ENCODE peak calls at places on chromosome 12, in four cellular contexts. One of them, this sample, is unnamed.

GRCh38 chr12:106091421-106091820 is 47.3 kb downstream of the NUAK1 start:
- DNase-seq in HL-60: no peak
- DNase-seq in GM12878: no peak
- DNase-seq in K562: no peak
- DNase-seq in this sample: no peak

GRCh38 chr12:29762637-29763300 is 21.0 kb downstream of the TMTC1 start:
- DNase-seq in HL-60: no peak
- DNase-seq in GM12878: no peak
- DNase-seq in K562: no peak
- DNase-seq in this sample: no peak

GRCh38 chr12:10031771-10032175 is 1.3 kb downstream of the CLEC9A start:
- DNase-seq in HL-60: no peak
- DNase-seq in GM12878: no peak
- DNase-seq in K562: no peak
- DNase-seq in this sample: no peak

GRCh38 chr12:20493924-20494323 is 125.6 kb downstream of the PDE3A start:
- DNase-seq in HL-60: no peak
- DNase-seq in GM12878: no peak
- DNase-seq in K562: no peak
- DNase-seq in this sample: no peak

GRCh38 chr12:59381106-59381505 is 214.7 kb upstream of the SLC16A7 start:
- DNase-seq in HL-60: no peak
- DNase-seq in GM12878: no peak
- DNase-seq in K562: no peak
- DNase-seq in this sample: no peak

GRCh38 chr12:69443916-69444315 is 26.3 kb upstream of the FRS2 start:
- DNase-seq in HL-60: no peak
- DNase-seq in GM12878: no peak
- DNase-seq in K562: no peak
- DNase-seq in this sample: no peak

GRCh38 chr12:77189463-77189862 is 124.1 kb upstream of the E2F7 start:
- DNase-seq in HL-60: no peak
- DNase-seq in GM12878: no peak
- DNase-seq in K562: no peak
- DNase-seq in this sample: no peak

GRCh38 chr12:81167694-81168093 is 89.8 kb downstream of the ACSS3 start:
- DNase-seq in HL-60: no peak
- DNase-seq in GM12878: no peak
- DNase-seq in K562: no peak
- DNase-seq in this sample: no peak

GRCh38 chr12:116066381-116067230 is 210.9 kb downstream of the MED13L start:
- DNase-seq in HL-60: peak; percentile 25
- DNase-seq in GM12878: no peak
- DNase-seq in K562: peak; percentile 69
- DNase-seq in this sample: no peak

GRCh38 chr12:22286569-22286968 is 47.9 kb downstream of the ST8SIA1 start:
- DNase-seq in HL-60: no peak
- DNase-seq in GM12878: no peak
- DNase-seq in K562: no peak
- DNase-seq in this sample: no peak

GRCh38 chr12:58530421-58531067 is 389.8 kb downstream of the LRIG3 start:
- DNase-seq in HL-60: no peak
- DNase-seq in GM12878: no peak
- DNase-seq in K562: no peak
- DNase-seq in this sample: no peak

GRCh38 chr12:11584213-11584855 is 65.1 kb upstream of the ETV6 start:
- DNase-seq in HL-60: no peak
- DNase-seq in GM12878: no peak
- DNase-seq in K562: no peak
- DNase-seq in this sample: no peak

GRCh38 chr12:106753526-106753925 is 21.0 kb upstream of the RIC8B start:
- DNase-seq in HL-60: no peak
- DNase-seq in GM12878: peak; percentile 67
- DNase-seq in K562: no peak
- DNase-seq in this sample: peak; percentile 48

GRCh38 chr12:73308079-73308478 is 1035.9 kb downstream of the TRHDE start:
- DNase-seq in HL-60: no peak
- DNase-seq in GM12878: no peak
- DNase-seq in K562: no peak
- DNase-seq in this sample: no peak

GRCh38 chr12:18462437-18462836 is 201.1 kb downstream of the PIK3C2G start:
- DNase-seq in HL-60: no peak
- DNase-seq in GM12878: no peak
- DNase-seq in K562: no peak
- DNase-seq in this sample: no peak

GRCh38 chr12:3034067-3034750 is 43.0 kb upstream of the TSPAN9 start:
- DNase-seq in HL-60: peak; percentile 13
- DNase-seq in GM12878: no peak
- DNase-seq in K562: peak; percentile 70
- DNase-seq in this sample: peak; percentile 81

GRCh38 chr12:24902521-24903304 is 46.2 kb downstream of the BCAT1 start:
- DNase-seq in HL-60: no peak
- DNase-seq in GM12878: no peak
- DNase-seq in K562: no peak
- DNase-seq in this sample: peak; percentile 40

DNA sequence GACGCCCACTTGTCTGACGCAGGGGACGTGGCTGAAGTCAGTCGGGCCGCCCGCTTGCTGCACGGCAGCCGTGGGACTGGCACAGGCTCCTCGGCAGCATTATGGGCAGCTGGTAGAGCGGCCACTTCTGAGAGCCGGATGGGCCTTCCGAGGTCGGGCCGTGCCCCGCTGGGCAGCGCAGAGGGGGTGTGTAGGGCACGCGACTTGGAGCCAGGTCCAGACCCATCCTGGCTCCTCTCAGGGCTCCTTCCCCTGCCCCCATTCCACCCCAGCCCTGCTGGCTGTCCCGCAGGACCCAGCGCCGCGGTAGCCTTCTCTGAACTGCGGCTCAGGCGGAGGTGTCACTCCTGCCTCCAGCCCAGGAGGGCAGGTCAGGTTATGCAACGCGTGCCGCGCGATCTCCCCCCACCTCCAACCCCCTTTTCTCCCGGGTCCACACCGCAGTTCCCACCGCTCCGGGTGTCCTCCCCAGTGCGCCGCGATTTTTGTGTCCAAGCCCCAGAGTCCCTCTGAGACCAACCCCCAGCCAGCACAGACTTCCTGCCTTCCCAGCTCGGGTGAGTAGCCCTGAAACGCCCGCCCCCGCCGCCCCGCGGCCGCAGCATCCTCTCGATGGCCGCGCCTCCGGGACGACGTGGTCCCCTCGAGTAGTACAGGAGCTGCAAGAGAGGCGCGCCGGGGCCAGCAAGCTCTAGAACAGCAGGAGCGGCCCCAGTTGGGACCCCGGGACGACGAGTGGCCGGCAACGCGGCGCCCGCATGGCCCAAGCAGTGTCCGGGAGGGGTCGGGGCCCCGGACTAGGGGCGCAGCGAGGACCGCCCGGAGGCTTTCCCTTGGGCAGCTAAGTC is 41.1 kb upstream of the CAPRIN2 start:
- DNase-seq in HL-60: no peak
- DNase-seq in GM12878: no peak
- DNase-seq in K562: peak; percentile 64
- DNase-seq in this sample: peak; percentile 60
- TF ChIP-seq SPI1 in HL-60: no peak
- TF ChIP-seq SPI1 in GM12878: no peak
- TF ChIP-seq SPI1 in K562: no peak
- TF ChIP-seq SPI1 in this sample: no peak

DNA sequence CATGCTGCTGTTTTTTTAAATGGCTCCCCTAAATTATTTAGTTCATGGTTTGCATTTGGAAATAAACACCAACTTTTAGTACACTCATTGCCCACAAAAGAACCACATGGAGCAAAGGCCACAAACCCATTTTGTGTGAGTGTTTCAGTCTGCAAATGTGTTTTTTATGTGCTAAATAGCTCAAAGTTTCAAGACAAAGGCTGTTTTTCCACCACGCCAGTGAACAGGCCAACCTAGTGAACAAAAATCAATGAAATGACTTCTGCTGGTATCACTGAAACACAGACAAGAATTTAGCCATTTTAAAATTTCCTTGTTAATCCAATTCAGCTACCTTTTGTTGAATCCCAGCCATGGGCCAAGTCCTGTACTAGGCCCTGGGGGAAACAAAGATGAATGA is 52.3 kb downstream of the PLXNC1 start:
- DNase-seq in HL-60: no peak
- DNase-seq in GM12878: no peak
- DNase-seq in K562: no peak
- DNase-seq in this sample: no peak
- TF ChIP-seq SPI1 in HL-60: no peak
- TF ChIP-seq SPI1 in GM12878: no peak
- TF ChIP-seq SPI1 in K562: no peak
- TF ChIP-seq SPI1 in this sample: no peak

DNA sequence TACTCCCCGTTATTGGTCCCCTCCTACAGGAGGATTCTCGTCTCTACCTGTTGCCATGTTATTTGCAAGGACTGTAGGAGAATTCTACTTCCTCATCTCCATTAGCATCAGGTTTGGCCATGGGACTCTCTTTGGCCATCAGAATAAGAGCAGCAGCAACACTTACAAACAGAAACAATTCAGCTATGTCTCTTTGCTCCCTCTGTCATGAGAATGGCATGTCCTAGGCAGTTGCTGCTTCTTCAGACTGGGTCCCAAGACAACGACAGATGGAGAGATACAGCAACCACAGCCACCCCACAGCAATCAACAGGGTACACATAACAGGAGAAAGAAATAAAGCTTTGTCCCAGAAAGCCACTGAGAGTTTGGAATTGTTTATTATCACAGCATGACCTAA is 19.7 kb downstream of the SLC41A2 start:
- DNase-seq in HL-60: no peak
- DNase-seq in GM12878: no peak
- DNase-seq in K562: no peak
- DNase-seq in this sample: no peak
- TF ChIP-seq SPI1 in HL-60: no peak
- TF ChIP-seq SPI1 in GM12878: no peak
- TF ChIP-seq SPI1 in K562: no peak
- TF ChIP-seq SPI1 in this sample: no peak

GRCh38 chr12:53563452-53563851 is 56.2 kb upstream of the NPFF start:
- DNase-seq in HL-60: no peak
- DNase-seq in GM12878: no peak
- DNase-seq in K562: no peak
- DNase-seq in this sample: no peak

GRCh38 chr12:53560386-53560785 is 53.1 kb upstream of the NPFF start:
- DNase-seq in HL-60: no peak
- DNase-seq in GM12878: no peak
- DNase-seq in K562: no peak
- DNase-seq in this sample: no peak

GRCh38 chr12:53564276-53564675 is 57.0 kb upstream of the NPFF start:
- DNase-seq in HL-60: no peak
- DNase-seq in GM12878: no peak
- DNase-seq in K562: no peak
- DNase-seq in this sample: no peak

GRCh38 chr12:53560912-53561589 is 53.8 kb upstream of the NPFF start:
- DNase-seq in HL-60: no peak
- DNase-seq in GM12878: no peak
- DNase-seq in K562: no peak
- DNase-seq in this sample: no peak

GRCh38 chr12:53561590-53561953 is 54.3 kb upstream of the NPFF start:
- DNase-seq in HL-60: no peak
- DNase-seq in GM12878: no peak
- DNase-seq in K562: no peak
- DNase-seq in this sample: no peak
- TF ChIP-seq SPI1 in HL-60: no peak
- TF ChIP-seq SPI1 in GM12878: no peak
- TF ChIP-seq SPI1 in K562: no peak
- TF ChIP-seq SPI1 in this sample: no peak

GRCh38 chr12:47729233-47729632 is 3.9 kb upstream of the ENDOU start:
- DNase-seq in HL-60: no peak
- DNase-seq in GM12878: no peak
- DNase-seq in K562: no peak
- DNase-seq in this sample: no peak

GRCh38 chr12:47732504-47732903 is 7.2 kb upstream of the ENDOU start:
- DNase-seq in HL-60: no peak
- DNase-seq in GM12878: no peak
- DNase-seq in K562: no peak
- DNase-seq in this sample: no peak

GRCh38 chr12:47731723-47732122 is 6.4 kb upstream of the ENDOU start:
- DNase-seq in HL-60: no peak
- DNase-seq in GM12878: no peak
- DNase-seq in K562: no peak
- DNase-seq in this sample: no peak

GRCh38 chr12:47733142-47733541 is 7.9 kb upstream of the ENDOU start:
- DNase-seq in HL-60: no peak
- DNase-seq in GM12878: no peak
- DNase-seq in K562: no peak
- DNase-seq in this sample: no peak

GRCh38 chr12:47730341-47730744 is 5.1 kb upstream of the ENDOU start:
- DNase-seq in HL-60: no peak
- DNase-seq in GM12878: no peak
- DNase-seq in K562: no peak
- DNase-seq in this sample: no peak
- TF ChIP-seq SPI1 in HL-60: no peak
- TF ChIP-seq SPI1 in GM12878: no peak
- TF ChIP-seq SPI1 in K562: no peak
- TF ChIP-seq SPI1 in this sample: no peak

DNA sequence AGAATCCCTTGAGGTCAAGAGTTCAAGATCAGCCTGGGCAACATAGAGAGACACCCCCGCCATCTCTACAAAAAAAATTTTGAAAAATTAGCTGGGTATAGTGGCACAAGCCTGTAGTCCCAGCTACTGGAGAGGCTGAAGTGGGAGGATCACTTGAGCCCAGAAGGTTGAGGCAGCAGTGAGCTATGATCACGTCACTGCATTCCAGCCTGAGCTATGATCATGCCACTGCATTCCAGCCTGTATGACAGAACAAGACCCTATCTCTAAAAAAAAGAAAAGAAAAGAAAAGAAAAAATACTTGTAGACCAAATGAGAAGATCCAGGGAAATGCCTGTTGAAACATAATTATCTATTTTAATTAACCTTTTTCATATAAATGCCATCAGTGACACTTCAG is 93.8 kb upstream of the MDM1 start:
- DNase-seq in HL-60: no peak
- DNase-seq in GM12878: no peak
- DNase-seq in K562: no peak
- DNase-seq in this sample: no peak
- TF ChIP-seq SPI1 in HL-60: no peak
- TF ChIP-seq SPI1 in GM12878: no peak
- TF ChIP-seq SPI1 in K562: no peak
- TF ChIP-seq SPI1 in this sample: no peak